ENCODE peak calls at places on chromosomes 2 and 18, in five cellular contexts. Z is fibroblast of mammary gland, O is SW 1271, D is T-helper 9 cell, W is neural progenitor cell. R is an unnamed sample.

GRCh38 chr2:12119841-12120240 is 373.4 kb downstream of the LPIN1 start:
- DNase-seq in O (no peak), D (no peak), Z (peak), W (no peak), R (no peak)

GRCh38 chr2:122980672-122981071 is 1044.4 kb upstream of the CNTNAP5 start:
- DNase-seq in W (no peak), O (no peak), D (no peak), Z (peak), R (no peak)

GRCh38 chr2:16015210-16015902 is 75.0 kb downstream of the MYCN start:
- DNase-seq in O (no peak), Z (no peak), W (no peak), D (no peak), R (no peak)

GRCh38 chr2:181766129-181766528 is 85.8 kb upstream of the NEUROD1 start:
- DNase-seq in O (no peak), D (no peak), W (no peak), Z (no peak), R (no peak)

GRCh38 chr2:138742446-138743057 is 37.6 kb downstream of the NXPH2 start:
- DNase-seq in O (no peak), Z (no peak), D (no peak), W (no peak), R (no peak)

GRCh38 chr2:207483477-207483876 is 46.3 kb upstream of the CREB1 start:
- DNase-seq in O (no peak), D (no peak), Z (peak), W (no peak), R (no peak)

GRCh38 chr2:222561817-222562424 is 94.0 kb downstream of the FARSB start:
- DNase-seq in Z (peak), W (peak), D (no peak), O (no peak), R (peak)

GRCh38 chr2:8546319-8547283 is 135.3 kb upstream of the ID2 start:
- DNase-seq in D (no peak), W (no peak), Z (no peak), O (no peak), R (no peak)

GRCh38 chr2:31558401-31559295 is 22.1 kb downstream of the SRD5A2 start:
- DNase-seq in Z (peak), D (no peak), W (no peak), O (no peak), R (peak)

GRCh38 chr2:212266310-212266709 is 272.3 kb downstream of the ERBB4 start:
- DNase-seq in W (peak), D (no peak), Z (no peak), O (no peak), R (no peak)

GRCh38 chr2:128469203-128469602 is 150.5 kb upstream of the HS6ST1 start:
- DNase-seq in O (no peak), D (no peak), Z (peak), W (no peak), R (no peak)

GRCh38 chr18:9136315-9137141 is at the start of gene ANKRD12:
- DNase-seq in W (peak), Z (peak), O (peak), D (peak), R (peak)

GRCh38 chr2:130728007-130728454 is 839 bp upstream of the GPR148 start:
- DNase-seq in D (peak), O (no peak), Z (no peak), W (no peak), R (no peak)

GRCh38 chr2:61014805-61015204 is 2.7 kb upstream of the PEX13 start:
- DNase-seq in D (no peak), Z (no peak), W (no peak), O (no peak), R (no peak)

GRCh38 chr2:229553091-229553490 is 161.3 kb downstream of the DNER start:
- DNase-seq in W (no peak), O (no peak), D (no peak), Z (peak), R (no peak)

GRCh38 chr2:44244135-44244871 is 31.0 kb upstream of the SLC3A1 start:
- DNase-seq in D (peak), O (peak), W (peak), Z (peak), R (peak)

GRCh38 chr2:191836471-191836852 is 10.4 kb downstream of the CAVIN2 start:
- DNase-seq in W (no peak), O (no peak), D (no peak), Z (no peak), R (no peak)

GRCh38 chr18:77056399-77057015 is 76.1 kb downstream of the MBP start:
- DNase-seq in W (peak), D (no peak), O (no peak), Z (peak), R (no peak)

GRCh38 chr2:201440182-201440581 is 11.1 kb downstream of the TRAK2 start:
- DNase-seq in Z (no peak), O (no peak), D (no peak), W (no peak), R (no peak)

GRCh38 chr2:45028276-45028675 is 19.0 kb upstream of the SIX2 start:
- DNase-seq in O (no peak), D (no peak), Z (peak), W (no peak), R (no peak)

GRCh38 chr2:156196031-156196430 is 136.5 kb downstream of the NR4A2 start:
- DNase-seq in W (no peak), D (no peak), O (no peak), Z (no peak), R (no peak)

GRCh38 chr2:178328037-178328436 is 122.9 kb downstream of the PRKRA start:
- DNase-seq in Z (peak), D (no peak), O (no peak), W (no peak), R (no peak)

GRCh38 chr2:176653856-176654443 is 384.7 kb downstream of the MTX2 start:
- DNase-seq in W (peak), O (peak), Z (peak), D (no peak), R (no peak)

GRCh38 chr2:231917280-231918088 is 8.7 kb downstream of the NPPC start:
- DNase-seq in W (peak), O (no peak), D (no peak), Z (no peak), R (no peak)

GRCh38 chr2:170715932-170716777 is 1.0 kb downstream of the SP5 start:
- DNase-seq in D (no peak), O (no peak), W (peak), Z (no peak), R (no peak)

GRCh38 chr2:205746408-205746785 is 64.1 kb downstream of the NRP2 start:
- DNase-seq in Z (no peak), O (no peak), D (no peak), W (no peak), R (no peak)

GRCh38 chr2:105257981-105258380 is 16.4 kb downstream of the GPR45 start:
- DNase-seq in W (no peak), Z (peak), O (no peak), D (no peak), R (no peak)

GRCh38 chr2:46540496-46541342 is 61.4 kb downstream of the TMEM247 start:
- DNase-seq in D (no peak), Z (peak), W (no peak), O (no peak), R (peak)

GRCh38 chr2:231397011-231397927 is 1.8 kb downstream of the B3GNT7 start:
- DNase-seq in O (no peak), Z (no peak), W (no peak), D (no peak), R (no peak)

GRCh38 chr2:72326759-72327158 is 179.1 kb upstream of the CYP26B1 start:
- DNase-seq in D (no peak), O (no peak), Z (peak), W (no peak), R (no peak)

GRCh38 chr2:119853777-119854399 is 94.2 kb downstream of the PTPN4 start:
- DNase-seq in O (no peak), D (no peak), Z (no peak), W (peak), R (no peak)

GRCh38 chr2:41955641-41956040 is 92.2 kb upstream of the PKDCC start:
- DNase-seq in Z (no peak), W (no peak), D (no peak), O (no peak), R (no peak)

R was measured in Panc1.